ENCODE peak calls at places on chromosomes 12 and 14, in four cellular contexts. E, P, W and Y are unnamed samples.

GRCh38 chr12:21502164-21502496 is 541 bp downstream of the GOLT1B start:
- DNase-seq in E (no peak), P (no peak), W (peak), Y (no peak)

GRCh38 chr12:85866929-85867776 is 6.9 kb upstream of the NTS start:
- DNase-seq in E (peak), P (no peak), W (peak), Y (peak)

GRCh38 chr12:4109826-4110225 is 163.7 kb upstream of the CCND2 start:
- DNase-seq in E (no peak), P (no peak), W (no peak), Y (no peak)

GRCh38 chr14:70595443-70596185 is 4.8 kb downstream of the MED6 start:
- DNase-seq in E (peak), P (peak), W (peak), Y (peak)

GRCh38 chr12:27220057-27220987 is 23.8 kb upstream of the STK38L start:
- DNase-seq in E (no peak), P (no peak), W (peak), Y (no peak)

GRCh38 chr12:125075-125474 is 58.5 kb downstream of the IQSEC3 start:
- DNase-seq in E (no peak), P (no peak), W (no peak), Y (no peak)

GRCh38 chr12:9843416-9843815 is 16.1 kb downstream of the KLRF1 start:
- DNase-seq in E (no peak), P (no peak), W (peak), Y (no peak)

GRCh38 chr12:14883663-14884062 is 2.0 kb downstream of the MGP start:
- DNase-seq in E (no peak), P (no peak), W (peak), Y (no peak)

GRCh38 chr12:27868165-27868564 is 88.1 kb upstream of the MANSC4 start:
- DNase-seq in E (no peak), P (no peak), W (peak), Y (no peak)

DNA sequence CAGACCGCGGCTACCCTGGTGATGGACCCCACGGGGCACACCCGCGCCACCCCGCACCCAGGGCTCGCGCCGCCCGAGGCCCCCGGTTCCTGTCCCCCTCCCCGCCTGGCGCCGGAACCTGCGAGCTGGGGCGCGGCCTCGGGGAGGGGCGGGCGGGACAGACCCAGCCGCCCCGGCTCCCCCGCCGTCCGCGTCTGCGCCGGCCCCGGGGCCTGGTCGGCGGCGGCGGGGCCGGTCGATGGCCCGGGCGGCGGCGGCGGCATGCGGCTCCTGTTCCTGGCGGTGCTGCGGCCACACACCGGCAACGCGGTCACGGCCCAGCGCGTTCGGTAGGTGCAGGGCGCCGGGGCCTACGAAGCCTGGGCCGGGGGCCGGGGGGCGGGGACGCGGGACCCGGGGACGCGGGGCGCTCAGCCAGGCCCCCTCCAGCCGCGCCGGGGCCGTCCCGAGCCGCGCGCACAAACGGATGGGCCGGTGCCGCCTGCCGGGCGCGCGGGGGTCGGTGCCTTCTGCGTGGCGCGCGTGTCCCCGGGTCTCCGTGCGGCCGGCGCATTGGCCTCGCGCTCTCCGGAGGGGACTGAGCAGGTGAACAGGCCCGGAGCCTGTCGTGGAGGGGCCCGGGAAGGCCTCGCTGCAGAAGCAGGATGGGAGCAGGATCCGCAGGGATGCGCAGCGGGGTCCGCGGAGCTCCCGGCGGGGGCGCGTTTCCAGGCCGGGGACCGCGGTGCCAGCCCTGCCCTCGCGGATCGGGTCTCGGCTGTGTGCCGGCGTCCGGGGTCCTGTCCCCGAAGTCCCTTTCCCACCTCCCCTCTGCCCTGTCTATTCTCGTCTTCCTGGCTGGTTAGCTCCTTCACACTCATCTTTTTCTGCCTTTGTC is at the start of gene GLT1D1:
- DNase-seq in E (peak), P (peak), W (no peak), Y (no peak)
- H3K9ac ChIP-seq in E (peak), P (no peak), W (no peak), Y (peak)

GRCh38 chr12:6548556-6549378 is 7.1 kb downstream of the IFFO1 start:
- DNase-seq in E (no peak), P (no peak), W (peak), Y (no peak)
- H3K9ac ChIP-seq in E (no peak), P (no peak), W (peak), Y (no peak)

GRCh38 chr14:33040548-33041140 is 102.0 kb downstream of the NPAS3 start:
- DNase-seq in E (no peak), P (no peak), W (no peak), Y (no peak)
- H3K9ac ChIP-seq in E (no peak), P (no peak), W (no peak), Y (no peak)

GRCh38 chr14:51014086-51014485 is 69.8 kb upstream of the PYGL start:
- DNase-seq in E (no peak), P (no peak), W (peak), Y (no peak)
- H3K9ac ChIP-seq in E (no peak), P (no peak), W (no peak), Y (no peak)